ENCODE peak calls at places on chromosomes 6 and 20, in ten cellular contexts. B is kidney, F is colonic mucosa, W is IMR-90, S is upper lobe of left lung, Y is GM23248, N is OCI-LY7, X is esophagus squamous epithelium, M is psoas muscle, H is PC-3. O is an unnamed sample. For H3K9me3, the result is how much of the 10 kb centered on the place peaks cover.

GRCh38 chr6:45388328-45388727 is 10.6 kb upstream of the SUPT3H start:
- DNase-seq in B (no peak), F (no peak), W (peak), S (no peak), Y (peak), N (no peak), X (no peak), M (no peak), H (peak), O (no peak)

GRCh38 chr6:75301537-75301936 is 16.9 kb upstream of the TMEM30A start:
- DNase-seq in B (no peak), F (no peak), W (no peak), S (no peak), Y (no peak), N (no peak), X (no peak), M (no peak), H (no peak), O (no peak)

GRCh38 chr6:123829302-123829953 is 25.8 kb downstream of the NKAIN2 start:
- DNase-seq in B (no peak), F (no peak), W (peak), S (no peak), Y (peak), N (no peak), X (no peak), M (no peak), H (no peak), O (no peak)

GRCh38 chr6:135331002-135331401 is 149.9 kb downstream of the MYB start:
- DNase-seq in B (no peak), F (no peak), W (peak), S (no peak), Y (peak), N (no peak), X (no peak), M (no peak), H (no peak), O (no peak)

GRCh38 chr6:150685860-150686259 is 86.2 kb downstream of the PLEKHG1 start:
- DNase-seq in B (no peak), F (peak), W (peak), S (no peak), Y (peak), N (peak), X (no peak), M (no peak), H (peak), O (peak)

GRCh38 chr20:44355503-44356352 is at the start of gene HNF4A:
- DNase-seq in B (no peak), F (peak), W (no peak), S (peak), Y (no peak), N (no peak), X (no peak), M (no peak), H (no peak), O (no peak)

GRCh38 chr6:17015551-17016381 is 86.1 kb upstream of the STMND1 start:
- DNase-seq in B (peak), F (peak), W (no peak), S (peak), Y (no peak), N (no peak), X (no peak), M (peak), H (no peak), O (no peak)

GRCh38 chr20:25867776-25868649 is 171.4 kb upstream of the ZNF337 start:
- DNase-seq in B (peak), F (peak), W (peak), S (peak), Y (peak), N (no peak), X (no peak), M (peak), H (no peak), O (peak)

GRCh38 chr6:36997811-36998722 is 7.4 kb upstream of the FGD2 start:
- DNase-seq in B (no peak), F (no peak), W (no peak), S (no peak), Y (no peak), N (no peak), X (no peak), M (peak), H (no peak), O (peak)

GRCh38 chr6:41734666-41735426 is 562 bp downstream of the TFEB start:
- DNase-seq in B (peak), F (peak), W (peak), S (peak), Y (peak), N (peak), X (peak), M (peak), H (peak), O (peak)

GRCh38 chr6:63740709-63741108 is 105.1 kb downstream of the PHF3 start:
- DNase-seq in B (no peak), F (no peak), W (peak), S (no peak), Y (peak), N (no peak), X (no peak), M (no peak), H (peak), O (no peak)

GRCh38 chr20:14116037-14116436 is 120.7 kb downstream of the MACROD2 start:
- DNase-seq in B (no peak), F (no peak), W (no peak), S (no peak), Y (no peak), N (no peak), X (no peak), M (no peak), H (no peak), O (no peak)

GRCh38 chr6:29884261-29884660 is 56.6 kb downstream of the HLA-G start:
- DNase-seq in B (no peak), F (no peak), W (no peak), S (no peak), Y (no peak), N (no peak), X (no peak), M (no peak), H (no peak), O (no peak)

GRCh38 chr20:56897318-56897962 is 268.3 kb downstream of the TFAP2C start:
- DNase-seq in B (no peak), F (no peak), W (no peak), S (peak), Y (no peak), N (no peak), X (no peak), M (no peak), H (no peak), O (peak)

GRCh38 chr20:2470051-2470431 is 548 bp downstream of the SNRPB start:
- DNase-seq in B (peak), F (peak), W (peak), S (no peak), Y (peak), N (peak), X (no peak), M (peak), H (peak), O (peak)

GRCh38 chr20:42308980-42309524 is 690.9 kb upstream of the CHD6 start:
- DNase-seq in B (no peak), F (no peak), W (no peak), S (no peak), Y (no peak), N (no peak), X (no peak), M (no peak), H (no peak), O (peak)

GRCh38 chr6:36834576-36835293 is 4.5 kb downstream of the CPNE5 start:
- DNase-seq in B (no peak), F (no peak), W (no peak), S (no peak), Y (no peak), N (no peak), X (no peak), M (no peak), H (no peak), O (peak)

GRCh38 chr6:108133594-108134179 is 32.1 kb upstream of the NR2E1 start:
- DNase-seq in B (peak), F (peak), W (peak), S (peak), Y (peak), N (no peak), X (no peak), M (peak), H (peak), O (peak)

GRCh38 chr6:35302604-35303218 is 5.1 kb downstream of the DEF6 start:
- DNase-seq in B (no peak), F (peak), W (peak), S (no peak), Y (peak), N (peak), X (peak), M (peak), H (peak), O (no peak)

GRCh38 chr20:6495907-6496306 is 271.6 kb upstream of the BMP2 start:
- DNase-seq in B (no peak), F (no peak), W (no peak), S (no peak), Y (no peak), N (no peak), X (no peak), M (no peak), H (no peak), O (no peak)

GRCh38 chr6:44527961-44528644 is 140.6 kb downstream of the CDC5L start:
- DNase-seq in B (no peak), F (no peak), W (no peak), S (no peak), Y (no peak), N (no peak), X (no peak), M (no peak), H (no peak), O (no peak)

GRCh38 chr6:362924-363249 is 28.7 kb upstream of the IRF4 start:
- DNase-seq in B (peak), F (no peak), W (no peak), S (no peak), Y (no peak), N (no peak), X (no peak), M (no peak), H (no peak), O (no peak)

GRCh38 chr6:70980800-70981199 is 23.9 kb upstream of the B3GAT2 start:
- DNase-seq in B (no peak), F (no peak), W (no peak), S (no peak), Y (no peak), N (no peak), X (no peak), M (no peak), H (no peak), O (no peak)

GRCh38 chr20:16313917-16314316 is 259.3 kb downstream of the KIF16B start:
- DNase-seq in B (no peak), F (no peak), W (no peak), S (no peak), Y (no peak), N (no peak), X (no peak), M (no peak), H (no peak), O (no peak)

GRCh38 chr20:21702553-21703467 is 2.7 kb upstream of the PAX1 start:
- DNase-seq in B (peak), F (peak), W (peak), S (peak), Y (peak), N (no peak), X (no peak), M (peak), H (no peak), O (peak)

GRCh38 chr6:22025468-22026159 is 271.2 kb downstream of the PRL start:
- DNase-seq in B (peak), F (no peak), W (peak), S (no peak), Y (peak), N (peak), X (no peak), M (no peak), H (peak), O (peak)

GRCh38 chr20:14220986-14221385 is 116.4 kb downstream of the FLRT3 start:
- DNase-seq in B (no peak), F (no peak), W (no peak), S (no peak), Y (no peak), N (no peak), X (no peak), M (no peak), H (no peak), O (no peak)

GRCh38 chr6:33783781-33784520 is 5.0 kb downstream of the LEMD2 start:
- DNase-seq in B (peak), F (no peak), W (no peak), S (no peak), Y (peak), N (no peak), X (no peak), M (no peak), H (no peak), O (no peak)

GRCh38 chr6:107560657-107561056 is 70.7 kb downstream of the SOBP start:
- DNase-seq in B (no peak), F (no peak), W (peak), S (no peak), Y (peak), N (no peak), X (no peak), M (no peak), H (no peak), O (no peak)

GRCh38 chr6:152218887-152219286 is 411.4 kb downstream of the ESR1 start:
- DNase-seq in B (no peak), F (no peak), W (no peak), S (no peak), Y (no peak), N (no peak), X (no peak), M (no peak), H (no peak), O (no peak)

GRCh38 chr6:143555071-143555492 is 43.6 kb upstream of the FUCA2 start:
- DNase-seq in B (no peak), F (no peak), W (no peak), S (no peak), Y (no peak), N (no peak), X (no peak), M (no peak), H (no peak), O (no peak)

GRCh38 chr20:62583424-62583920 is 58.8 kb upstream of the SLCO4A1 start:
- DNase-seq in B (no peak), F (no peak), W (no peak), S (no peak), Y (peak), N (no peak), X (no peak), M (no peak), H (peak), O (peak)

GRCh38 chr6:155244434-155244833 is 19.4 kb upstream of the CLDN20 start:
- DNase-seq in B (no peak), F (no peak), W (no peak), S (no peak), Y (no peak), N (no peak), X (no peak), M (no peak), H (no peak), O (no peak)

GRCh38 chr6:6771224-6771915 is 182.8 kb downstream of the LY86 start:
- DNase-seq in B (no peak), F (no peak), W (no peak), S (no peak), Y (no peak), N (no peak), X (no peak), M (no peak), H (peak), O (no peak)

GRCh38 chr6:134674562-134674961 is 275.3 kb downstream of the ALDH8A1 start:
- DNase-seq in B (no peak), F (no peak), W (no peak), S (no peak), Y (no peak), N (no peak), X (no peak), M (no peak), H (no peak), O (peak)

GRCh38 chr6:19210849-19211590 is 626.1 kb upstream of the ID4 start:
- DNase-seq in B (no peak), F (no peak), W (no peak), S (peak), Y (peak), N (peak), X (no peak), M (no peak), H (peak), O (peak)

GRCh38 chr6:142356271-142356938 is 54.6 kb downstream of the ADGRG6 start:
- DNase-seq in B (no peak), F (no peak), W (peak), S (no peak), Y (peak), N (no peak), X (no peak), M (no peak), H (no peak), O (no peak)

GRCh38 chr6:44531447-44532015 is 144.0 kb downstream of the CDC5L start:
- DNase-seq in B (no peak), F (no peak), W (no peak), S (no peak), Y (no peak), N (no peak), X (no peak), M (no peak), H (no peak), O (peak)

GRCh38 chr6:168834814-168835213 is 393.8 kb downstream of the SMOC2 start:
- DNase-seq in B (no peak), F (no peak), W (no peak), S (no peak), Y (no peak), N (no peak), X (no peak), M (no peak), H (no peak), O (no peak)

GRCh38 chr20:29296256-29297230 is 1960.9 kb upstream of the DEFB115 start:
- DNase-seq in B (no peak), F (no peak), W (no peak), S (peak), Y (no peak), N (no peak), X (no peak), M (no peak), H (no peak), O (no peak)
- H3K9me3 ChIP-seq in B (under half), F (under half), W (under half), S (under half), Y (under half), N (under half), X (under half), M (under half), H (under half), O (under half)

GRCh38 chr20:31406115-31406514 is at the start of gene DEFB121:
- DNase-seq in B (no peak), F (no peak), W (no peak), S (no peak), Y (no peak), N (no peak), X (no peak), M (no peak), H (no peak), O (no peak)

GRCh38 chr20:31403886-31404285 is 2.1 kb downstream of the DEFB121 start:
- DNase-seq in B (no peak), F (no peak), W (no peak), S (no peak), Y (no peak), N (no peak), X (no peak), M (no peak), H (no peak), O (no peak)
- H3K9me3 ChIP-seq in B (under half), F (under half), W (under half), S (under half), Y (under half), N (under half), X (under half), M (under half), H (under half), O (under half)

GRCh38 chr6:4870821-4871494 is 94.8 kb downstream of the CDYL start:
- DNase-seq in B (no peak), F (no peak), W (peak), S (no peak), Y (peak), N (no peak), X (no peak), M (no peak), H (peak), O (no peak)
- H3K9me3 ChIP-seq in B (under half), F (under half), W (under half), S (under half), Y (under half), N (under half), X (under half), M (under half), H (under half), O (under half)

DNA sequence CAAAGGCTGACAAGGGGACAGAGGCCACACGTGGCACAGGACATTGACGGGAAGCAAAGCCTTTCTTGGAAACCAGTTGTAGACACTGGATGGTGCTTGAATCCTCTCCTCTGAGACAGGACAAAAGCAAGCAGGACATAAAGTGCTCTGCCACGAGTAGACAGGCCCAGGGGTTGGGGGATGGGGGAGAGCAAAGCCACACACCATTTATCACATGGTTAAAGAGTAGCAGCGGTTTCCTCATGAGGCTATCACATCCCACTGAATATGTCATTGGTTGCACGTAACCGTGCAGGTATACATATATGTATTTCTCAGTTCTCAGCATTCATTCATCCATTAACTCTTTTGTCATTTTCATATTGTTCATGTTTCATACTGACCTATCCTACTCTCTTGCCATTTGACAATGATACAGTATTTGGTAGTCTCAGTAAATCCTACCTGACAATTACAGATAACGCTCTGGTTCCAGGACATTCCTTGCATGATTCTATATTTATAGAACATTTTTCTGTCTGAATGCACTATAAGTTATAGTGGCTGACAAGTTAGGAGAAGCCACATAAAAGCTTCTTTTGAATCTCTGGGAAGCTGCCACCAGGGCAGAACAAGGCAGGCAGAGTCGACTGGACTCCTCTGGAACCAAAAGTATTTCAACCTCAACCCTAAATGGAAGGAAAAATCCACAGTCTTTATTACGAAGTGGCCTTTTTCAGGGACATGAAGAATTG is 23.6 kb downstream of the METTL24 start:
- DNase-seq in B (no peak), F (no peak), W (no peak), S (no peak), Y (no peak), N (no peak), X (no peak), M (no peak), H (no peak), O (no peak)
- H3K9me3 ChIP-seq in B (under half), F (under half), W (under half), S (under half), Y (under half), N (under half), X (under half), M (under half), H (under half), O (under half)